ENCODE peak calls at places on chromosomes 11 and 22, in nine cellular contexts. One of them, this sample, is unnamed.

GRCh38 chr11:87754685-87755084 is 420.6 kb downstream of the RAB38 start:
- DNase-seq in NCI-H345: no peak
- DNase-seq in HT1080: no peak
- DNase-seq in brain microvascular endothelial cell: no peak
- DNase-seq in activated T-helper 1 cell treated with Interleukin-2 at 50 U/mL for 16 hours: no peak
- DNase-seq in esophagus muscularis mucosa: no peak
- DNase-seq in HCEC 1CT: no peak
- DNase-seq in Jurkat, Clone E6-1: no peak
- DNase-seq in epithelial cell of prostate: no peak
- DNase-seq in this sample: no peak

GRCh38 chr11:109853156-109853776 is 239.9 kb upstream of the ZC3H12C start:
- DNase-seq in NCI-H345: no peak
- DNase-seq in HT1080: peak; percentile 54
- DNase-seq in brain microvascular endothelial cell: peak; percentile 79
- DNase-seq in activated T-helper 1 cell treated with Interleukin-2 at 50 U/mL for 16 hours: no peak
- DNase-seq in esophagus muscularis mucosa: no peak
- DNase-seq in HCEC 1CT: peak; percentile 66
- DNase-seq in Jurkat, Clone E6-1: peak; percentile 49
- DNase-seq in epithelial cell of prostate: no peak
- DNase-seq in this sample: peak; percentile 11

GRCh38 chr11:33291004-33291777 is 34.0 kb downstream of the HIPK3 start:
- DNase-seq in NCI-H345: no peak
- DNase-seq in HT1080: no peak
- DNase-seq in brain microvascular endothelial cell: no peak
- DNase-seq in activated T-helper 1 cell treated with Interleukin-2 at 50 U/mL for 16 hours: no peak
- DNase-seq in esophagus muscularis mucosa: no peak
- DNase-seq in HCEC 1CT: no peak
- DNase-seq in Jurkat, Clone E6-1: no peak
- DNase-seq in epithelial cell of prostate: no peak
- DNase-seq in this sample: no peak

GRCh38 chr22:50309601-50309991 is 2.1 kb upstream of the PLXNB2 start:
- DNase-seq in NCI-H345: no peak
- DNase-seq in HT1080: no peak
- DNase-seq in brain microvascular endothelial cell: no peak
- DNase-seq in activated T-helper 1 cell treated with Interleukin-2 at 50 U/mL for 16 hours: no peak
- DNase-seq in esophagus muscularis mucosa: no peak
- DNase-seq in HCEC 1CT: no peak
- DNase-seq in Jurkat, Clone E6-1: no peak
- DNase-seq in epithelial cell of prostate: no peak
- DNase-seq in this sample: peak; percentile 40

GRCh38 chr22:26713823-26714449 is 56.5 kb downstream of the MIAT start:
- DNase-seq in NCI-H345: no peak
- DNase-seq in HT1080: peak; percentile 48
- DNase-seq in brain microvascular endothelial cell: peak; percentile 69
- DNase-seq in activated T-helper 1 cell treated with Interleukin-2 at 50 U/mL for 16 hours: no peak
- DNase-seq in esophagus muscularis mucosa: no peak
- DNase-seq in HCEC 1CT: peak; percentile 26
- DNase-seq in Jurkat, Clone E6-1: no peak
- DNase-seq in epithelial cell of prostate: no peak
- DNase-seq in this sample: no peak

GRCh38 chr11:25734592-25735211 is 597.2 kb upstream of the ANO3 start:
- DNase-seq in NCI-H345: no peak
- DNase-seq in HT1080: peak; percentile 41
- DNase-seq in brain microvascular endothelial cell: peak; percentile 43
- DNase-seq in activated T-helper 1 cell treated with Interleukin-2 at 50 U/mL for 16 hours: no peak
- DNase-seq in esophagus muscularis mucosa: no peak
- DNase-seq in HCEC 1CT: peak; percentile 56
- DNase-seq in Jurkat, Clone E6-1: peak; percentile 0
- DNase-seq in epithelial cell of prostate: peak; percentile 3
- DNase-seq in this sample: no peak

GRCh38 chr11:73372371-73372993 is 3.7 kb upstream of the RELT start:
- DNase-seq in NCI-H345: no peak
- DNase-seq in HT1080: peak; percentile 52
- DNase-seq in brain microvascular endothelial cell: peak; percentile 21
- DNase-seq in activated T-helper 1 cell treated with Interleukin-2 at 50 U/mL for 16 hours: no peak
- DNase-seq in esophagus muscularis mucosa: no peak
- DNase-seq in HCEC 1CT: peak; percentile 37
- DNase-seq in Jurkat, Clone E6-1: no peak
- DNase-seq in epithelial cell of prostate: no peak
- DNase-seq in this sample: no peak

GRCh38 chr11:74084796-74085541 is 76.1 kb upstream of the UCP3 start:
- DNase-seq in NCI-H345: no peak
- DNase-seq in HT1080: no peak
- DNase-seq in brain microvascular endothelial cell: no peak
- DNase-seq in activated T-helper 1 cell treated with Interleukin-2 at 50 U/mL for 16 hours: no peak
- DNase-seq in esophagus muscularis mucosa: no peak
- DNase-seq in HCEC 1CT: no peak
- DNase-seq in Jurkat, Clone E6-1: no peak
- DNase-seq in epithelial cell of prostate: no peak
- DNase-seq in this sample: no peak

This sample was measured in NCI-H1436.